ENCODE peak calls at places on chromosomes 16 and 17, in five cellular contexts. Y is AG09319, L is mucosa of descending colon, R is amniotic stem cell, P is fibroblast of the conjunctiva. E is an unnamed sample.

GRCh38 chr16:2285731-2286191 is 17.8 kb upstream of the RNPS1 start:
- DNase-seq in Y (no peak), L (no peak), R (no peak), P (no peak), E (no peak)

GRCh38 chr17:39527220-39527813 is 66.0 kb downstream of the CDK12 start:
- DNase-seq in Y (no peak), L (no peak), R (no peak), P (no peak), E (no peak)

GRCh38 chr17:48961516-48962233 is 6.7 kb downstream of the GIP start:
- DNase-seq in Y (no peak), L (no peak), R (peak; percentile 43), P (no peak), E (no peak)

GRCh38 chr17:62057696-62058095 is 7.4 kb downstream of the MED13 start:
- DNase-seq in Y (no peak), L (no peak), R (no peak), P (no peak), E (no peak)

GRCh38 chr16:57622361-57623250 is 5.8 kb upstream of the ADGRG1 start:
- DNase-seq in Y (no peak), L (peak; percentile 40), R (no peak), P (no peak), E (no peak)

GRCh38 chr17:66698270-66698669 is 136.6 kb upstream of the CACNG5 start:
- DNase-seq in Y (no peak), L (no peak), R (no peak), P (no peak), E (no peak)

GRCh38 chr17:32483451-32484019 is 3.3 kb upstream of the CDK5R1 start:
- DNase-seq in Y (peak; percentile 57), L (peak; percentile 46), R (no peak), P (peak; percentile 60), E (no peak)

GRCh38 chr16:73053379-73054130 is 5.6 kb upstream of the ZFHX3 start:
- DNase-seq in Y (no peak), L (no peak), R (no peak), P (no peak), E (no peak)

GRCh38 chr17:44199553-44200477 is at the start of gene ATXN7L3:
- DNase-seq in Y (peak; percentile 97), L (peak; percentile 99), R (peak; percentile 98), P (peak; percentile 98), E (peak; percentile 97)

GRCh38 chr17:18326039-18326438 is 10.9 kb downstream of the SMCR8 start:
- DNase-seq in Y (no peak), L (no peak), R (no peak), P (no peak), E (no peak)

GRCh38 chr17:19897108-19897854 is 29.5 kb upstream of the ULK2 start:
- DNase-seq in Y (no peak), L (peak; percentile 76), R (no peak), P (no peak), E (no peak)